ENCODE peak calls at places on chromosomes 6 and 20, in five cellular contexts. One of them, this sample, is unnamed.

GRCh38 chr20:62837790-62838458 is 21.1 kb downstream of the COL9A3 start:
- DNase-seq in GM23338: no peak
- DNase-seq in RWPE1: no peak
- DNase-seq in stomach: peak; percentile 81
- DNase-seq in HL-60: peak; percentile 96
- DNase-seq in this sample: no peak

GRCh38 chr6:22613695-22614094 is 44.3 kb downstream of the HDGFL1 start:
- DNase-seq in GM23338: no peak
- DNase-seq in RWPE1: no peak
- DNase-seq in stomach: no peak
- DNase-seq in HL-60: no peak
- DNase-seq in this sample: no peak

GRCh38 chr6:159149641-159150040 is 19.6 kb upstream of the FNDC1 start:
- DNase-seq in GM23338: no peak
- DNase-seq in RWPE1: no peak
- DNase-seq in stomach: no peak
- DNase-seq in HL-60: no peak
- DNase-seq in this sample: no peak

GRCh38 chr6:47246556-47246955 is 63.1 kb downstream of the TNFRSF21 start:
- DNase-seq in GM23338: no peak
- DNase-seq in RWPE1: no peak
- DNase-seq in stomach: no peak
- DNase-seq in HL-60: no peak
- DNase-seq in this sample: no peak

GRCh38 chr20:4488407-4489339 is 233.0 kb upstream of the PRND start:
- DNase-seq in GM23338: no peak
- DNase-seq in RWPE1: peak; percentile 43
- DNase-seq in stomach: no peak
- DNase-seq in HL-60: no peak
- DNase-seq in this sample: no peak

GRCh38 chr6:101116337-101116736 is 235.2 kb upstream of the ASCC3 start:
- DNase-seq in GM23338: peak; percentile 18
- DNase-seq in RWPE1: no peak
- DNase-seq in stomach: no peak
- DNase-seq in HL-60: no peak
- DNase-seq in this sample: no peak

GRCh38 chr20:21808863-21809664 is 103.6 kb downstream of the PAX1 start:
- DNase-seq in GM23338: peak; percentile 89
- DNase-seq in RWPE1: peak; percentile 5
- DNase-seq in stomach: peak; percentile 56
- DNase-seq in HL-60: peak; percentile 31
- DNase-seq in this sample: peak; percentile 64

GRCh38 chr6:15518878-15519277 is 143.9 kb downstream of the DTNBP1 start:
- DNase-seq in GM23338: no peak
- DNase-seq in RWPE1: no peak
- DNase-seq in stomach: no peak
- DNase-seq in HL-60: no peak
- DNase-seq in this sample: no peak

GRCh38 chr6:147837540-147837939 is 329.1 kb downstream of the SAMD5 start:
- DNase-seq in GM23338: no peak
- DNase-seq in RWPE1: no peak
- DNase-seq in stomach: no peak
- DNase-seq in HL-60: no peak
- DNase-seq in this sample: no peak

DNA sequence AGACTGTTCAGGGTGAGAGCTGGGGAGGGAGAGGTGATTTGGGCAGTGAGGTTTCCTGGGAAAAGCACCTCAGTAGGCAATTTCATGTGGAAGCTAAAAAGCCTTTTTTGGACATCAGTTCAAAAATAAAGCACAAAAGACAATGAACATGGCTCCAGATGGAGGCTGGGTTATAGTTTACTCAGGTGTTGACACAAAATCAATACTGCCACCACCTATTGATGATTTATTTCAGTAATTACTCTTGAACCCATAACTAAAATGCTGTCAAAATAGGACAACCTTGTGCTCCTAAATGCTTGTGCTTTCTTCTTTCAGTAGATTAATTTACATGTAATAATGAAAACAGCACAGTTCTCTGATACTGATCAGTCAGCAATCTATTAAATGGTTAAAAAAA is 333.3 kb downstream of the SAMD5 start:
- DNase-seq in GM23338: no peak
- DNase-seq in RWPE1: no peak
- DNase-seq in stomach: no peak
- DNase-seq in HL-60: no peak
- DNase-seq in this sample: no peak
- TF ChIP-seq CTCF in GM23338: no peak
- TF ChIP-seq CTCF in RWPE1: no peak
- TF ChIP-seq CTCF in stomach: no peak
- TF ChIP-seq CTCF in HL-60: no peak
- TF ChIP-seq CTCF in this sample: no peak

DNA sequence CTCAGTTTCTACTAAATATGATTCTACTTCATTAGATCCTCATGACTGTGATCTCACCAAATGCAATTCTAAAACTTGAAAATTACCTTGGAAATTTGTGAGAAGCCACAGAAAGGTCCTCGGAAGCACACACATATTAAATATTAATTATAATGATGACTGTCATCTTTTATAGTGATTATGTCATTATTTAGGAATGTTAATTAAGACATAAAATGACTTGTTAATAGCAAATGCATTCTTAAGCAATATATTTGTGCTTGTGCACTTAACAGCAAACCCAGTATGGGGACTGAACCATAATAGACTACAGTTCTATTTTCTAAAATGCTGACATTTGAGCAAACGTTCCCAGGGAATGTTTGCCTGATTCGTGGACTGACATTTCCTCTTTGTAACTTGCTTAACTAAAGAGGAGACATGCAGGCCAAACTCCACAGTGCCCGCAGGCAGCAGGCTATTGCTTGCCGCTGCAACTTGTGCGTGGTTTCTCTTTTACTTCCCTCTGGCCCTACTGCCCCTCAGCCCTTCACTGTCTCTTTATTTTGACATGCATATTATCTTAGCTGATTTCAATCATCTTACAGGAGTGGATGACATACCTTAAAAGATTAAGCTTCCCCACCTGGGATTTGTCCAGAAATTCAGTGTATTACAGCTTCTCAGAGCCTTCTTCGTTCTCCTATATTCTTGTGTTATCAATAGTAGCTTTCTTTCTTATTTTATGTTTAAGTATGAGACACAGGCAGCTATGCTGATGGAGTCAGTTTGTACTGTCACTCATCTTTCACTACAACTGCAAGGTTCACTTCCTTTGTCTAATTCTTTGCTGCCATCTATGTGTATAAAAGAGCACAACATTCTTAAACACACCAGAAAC is 141.5 kb downstream of the GMDS start:
- DNase-seq in GM23338: no peak
- DNase-seq in RWPE1: peak; percentile 45
- DNase-seq in stomach: no peak
- DNase-seq in HL-60: peak; percentile 44
- DNase-seq in this sample: no peak
- TF ChIP-seq CTCF in GM23338: peak; percentile 41
- TF ChIP-seq CTCF in RWPE1: peak; percentile 61
- TF ChIP-seq CTCF in stomach: no peak
- TF ChIP-seq CTCF in HL-60: peak; percentile 54
- TF ChIP-seq CTCF in this sample: peak; percentile 59

DNA sequence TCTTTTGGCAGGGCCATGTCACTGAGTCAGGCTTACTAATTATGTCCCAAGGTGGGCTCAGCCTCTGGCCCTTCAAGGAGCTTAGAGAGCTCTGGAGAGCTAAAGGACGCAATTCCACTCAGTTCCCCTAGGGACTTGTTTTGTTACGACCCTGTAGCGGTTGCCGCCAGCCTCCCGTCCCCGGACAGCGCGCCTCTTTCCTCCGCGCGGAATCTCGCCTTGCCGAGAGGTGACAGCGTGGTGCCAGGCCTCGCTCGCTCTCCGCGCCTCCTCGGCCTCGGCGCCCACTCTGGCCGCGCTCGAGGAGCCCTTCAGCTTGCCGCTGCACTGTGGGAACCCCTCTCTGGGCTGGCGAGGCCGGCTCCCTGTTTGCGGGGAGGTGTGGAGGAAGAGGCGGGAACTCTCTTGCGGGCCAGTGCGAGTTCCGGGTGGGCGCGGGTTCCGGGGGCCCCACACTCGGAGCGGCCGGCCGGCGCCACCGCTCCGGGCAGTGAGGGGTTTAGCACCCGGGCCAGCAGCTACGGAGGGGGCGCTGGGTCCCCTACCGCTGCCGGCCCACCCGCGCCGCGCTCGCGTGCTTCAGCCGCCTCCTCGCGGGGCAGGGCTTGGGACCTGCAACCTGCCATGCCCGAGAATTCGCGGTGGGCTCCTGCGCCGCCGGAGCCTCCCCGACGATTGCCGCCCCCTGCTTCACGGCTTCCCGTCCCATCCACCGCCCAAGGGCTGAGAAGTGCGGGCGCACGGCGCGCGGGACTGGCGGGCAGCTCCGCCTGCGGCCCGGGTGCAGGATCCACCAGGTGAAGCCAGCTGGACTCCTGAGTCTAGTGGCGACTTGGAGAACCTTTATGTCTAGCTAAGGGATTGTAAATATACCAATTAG is 9.9 kb upstream of the ZNF311 start:
- DNase-seq in GM23338: peak; percentile 52
- DNase-seq in RWPE1: peak; percentile 20
- DNase-seq in stomach: no peak
- DNase-seq in HL-60: no peak
- DNase-seq in this sample: no peak
- TF ChIP-seq CTCF in GM23338: peak; percentile 0
- TF ChIP-seq CTCF in RWPE1: peak; percentile 25
- TF ChIP-seq CTCF in stomach: no peak
- TF ChIP-seq CTCF in HL-60: no peak
- TF ChIP-seq CTCF in this sample: peak; percentile 12

GRCh38 chr6:150076196-150076893 is 7.4 kb upstream of the ULBP3 start:
- DNase-seq in GM23338: peak; percentile 45
- DNase-seq in RWPE1: no peak
- DNase-seq in stomach: no peak
- DNase-seq in HL-60: no peak
- DNase-seq in this sample: no peak
- TF ChIP-seq CTCF in GM23338: no peak
- TF ChIP-seq CTCF in RWPE1: no peak
- TF ChIP-seq CTCF in stomach: no peak
- TF ChIP-seq CTCF in HL-60: no peak
- TF ChIP-seq CTCF in this sample: peak; percentile 25

GRCh38 chr20:53161473-53161872 is 189.3 kb downstream of the TSHZ2 start:
- DNase-seq in GM23338: no peak
- DNase-seq in RWPE1: no peak
- DNase-seq in stomach: no peak
- DNase-seq in HL-60: no peak
- DNase-seq in this sample: no peak

GRCh38 chr20:53161073-53161472 is 188.9 kb downstream of the TSHZ2 start:
- DNase-seq in GM23338: no peak
- DNase-seq in RWPE1: no peak
- DNase-seq in stomach: no peak
- DNase-seq in HL-60: no peak
- DNase-seq in this sample: no peak

GRCh38 chr20:53159144-53159543 is 187.0 kb downstream of the TSHZ2 start:
- DNase-seq in GM23338: no peak
- DNase-seq in RWPE1: no peak
- DNase-seq in stomach: no peak
- DNase-seq in HL-60: no peak
- DNase-seq in this sample: no peak

GRCh38 chr20:53154540-53154939 is 182.4 kb downstream of the TSHZ2 start:
- DNase-seq in GM23338: no peak
- DNase-seq in RWPE1: no peak
- DNase-seq in stomach: no peak
- DNase-seq in HL-60: no peak
- DNase-seq in this sample: no peak

GRCh38 chr20:53157443-53158408 is 185.6 kb downstream of the TSHZ2 start:
- DNase-seq in GM23338: peak; percentile 91
- DNase-seq in RWPE1: peak; percentile 18
- DNase-seq in stomach: peak; percentile 51
- DNase-seq in HL-60: peak; percentile 63
- DNase-seq in this sample: no peak
- TF ChIP-seq CTCF in GM23338: peak; percentile 75
- TF ChIP-seq CTCF in RWPE1: peak; percentile 35
- TF ChIP-seq CTCF in stomach: no peak
- TF ChIP-seq CTCF in HL-60: peak; percentile 19
- TF ChIP-seq CTCF in this sample: peak; percentile 42